ENCODE peak calls at places on chromosome 12, in four cellular contexts. S is GM12878, J is HepG2, O is H1. G is an unnamed sample.

GRCh38 chr12:114625294-114625851 is 58.6 kb downstream of the TBX3 start:
- DNase-seq in S (no peak), O (peak; percentile 43), J (peak; percentile 74), G (peak; percentile 81)

GRCh38 chr12:126156806-126157574 is 1091.8 kb downstream of the AACS start:
- DNase-seq in O (peak; percentile 3), S (no peak), J (no peak), G (no peak)

GRCh38 chr12:120247621-120248030 is 17.9 kb downstream of the PXN start:
- DNase-seq in O (no peak), J (no peak), S (no peak), G (no peak)

GRCh38 chr12:102169922-102170698 is 27.5 kb downstream of the PMCH start:
- DNase-seq in J (peak; percentile 9), S (no peak), O (no peak), G (peak; percentile 6)

GRCh38 chr12:39605501-39605900 is 14.1 kb downstream of the ABCD2 start:
- DNase-seq in O (no peak), S (no peak), J (no peak), G (no peak)

GRCh38 chr12:57148469-57149308 is 1.3 kb upstream of the LRP1-AS start:
- DNase-seq in J (peak; percentile 73), O (no peak), S (no peak), G (no peak)

GRCh38 chr12:132244724-132245295 is 84.6 kb downstream of the GALNT9 start:
- DNase-seq in S (no peak), O (no peak), J (no peak), G (no peak)

GRCh38 chr12:109203480-109203879 is 87.1 kb downstream of the ACACB start:
- DNase-seq in S (no peak), O (no peak), J (no peak), G (no peak)

GRCh38 chr12:6529291-6529737 is 5.0 kb upstream of the GAPDH start:
- DNase-seq in J (no peak), S (no peak), O (no peak), G (no peak)

GRCh38 chr12:96194901-96195844 is 998 bp downstream of the ELK3 start:
- DNase-seq in J (no peak), S (peak; percentile 80), O (no peak), G (peak; percentile 49)

GRCh38 chr12:112025808-112026375 is 12.7 kb downstream of the ERP29 start:
- DNase-seq in J (no peak), S (no peak), O (no peak), G (no peak)

GRCh38 chr12:77847060-77847541 is 16.4 kb downstream of the NAV3 start:
- DNase-seq in S (peak; percentile 75), J (no peak), O (no peak), G (no peak)

GRCh38 chr12:108214486-108214885 is 85.4 kb downstream of the WSCD2 start:
- DNase-seq in S (no peak), O (no peak), J (peak; percentile 3), G (peak; percentile 50)

GRCh38 chr12:89575405-89575804 is 49.6 kb upstream of the POC1B start:
- DNase-seq in J (peak; percentile 39), O (no peak), S (no peak), G (no peak)

GRCh38 chr12:54397157-54397556 is 12.6 kb upstream of the ZNF385A start:
- DNase-seq in S (no peak), J (no peak), O (no peak), G (no peak)

GRCh38 chr12:12891646-12892355 is 439 bp downstream of the GPRC5A start:
- DNase-seq in S (no peak), O (no peak), J (no peak), G (no peak)

GRCh38 chr12:5593998-5594397 is 162.1 kb downstream of the NTF3 start:
- DNase-seq in S (no peak), J (no peak), O (no peak), G (no peak)

GRCh38 chr12:18752280-18752920 is 14.5 kb downstream of the CAPZA3 start:
- DNase-seq in S (no peak), J (no peak), O (peak; percentile 7), G (peak; percentile 99)

GRCh38 chr12:27493260-27493935 is 30.6 kb upstream of the PPFIBP1 start:
- DNase-seq in S (no peak), O (no peak), J (no peak), G (no peak)

GRCh38 chr12:46831335-46832083 is 5.7 kb upstream of the SLC38A4 start:
- DNase-seq in J (no peak), O (no peak), S (no peak), G (no peak)

GRCh38 chr12:105234197-105234596 is 1.8 kb downstream of the APPL2 start:
- DNase-seq in J (no peak), S (no peak), O (no peak), G (no peak)

GRCh38 chr12:116659771-116660481 is 77.9 kb downstream of the SPRING1 start:
- DNase-seq in O (no peak), J (no peak), S (no peak), G (no peak)

GRCh38 chr12:12467222-12467621 is 95.4 kb downstream of the DUSP16 start:
- DNase-seq in O (no peak), J (no peak), S (no peak), G (no peak)

GRCh38 chr12:79451988-79452387 is 238.8 kb downstream of the PAWR start:
- DNase-seq in S (no peak), J (peak; percentile 31), O (no peak), G (no peak)

GRCh38 chr12:95733156-95733825 is 57.3 kb downstream of the NTN4 start:
- DNase-seq in J (no peak), S (no peak), O (no peak), G (no peak)

GRCh38 chr12:122190842-122191668 is 8.1 kb downstream of the LRRC43 start:
- DNase-seq in O (peak; percentile 56), S (peak; percentile 9), J (peak; percentile 60), G (peak; percentile 62)

GRCh38 chr12:9335867-9336266 is 127.7 kb upstream of the PZP start:
- DNase-seq in S (no peak), O (no peak), J (no peak), G (no peak)

GRCh38 chr12:65799331-65799730 is 25.0 kb upstream of the HMGA2 start:
- DNase-seq in O (no peak), J (no peak), S (no peak), G (no peak)

GRCh38 chr12:6444031-6444430 is 724 bp upstream of the CD27 start:
- DNase-seq in J (no peak), O (no peak), S (no peak), G (no peak)

GRCh38 chr12:94458882-94459772 is 540 bp downstream of the CEP83 start:
- DNase-seq in S (no peak), O (no peak), J (peak; percentile 17), G (no peak)

GRCh38 chr12:112159146-112159541 is 33.8 kb downstream of the TRAFD1 start:
- DNase-seq in O (no peak), J (no peak), S (no peak), G (no peak)

GRCh38 chr12:54009171-54010052 is 627 bp downstream of the HOXC8 start:
- DNase-seq in O (no peak), J (no peak), S (no peak), G (no peak)

GRCh38 chr12:120110550-120111501 is 5.7 kb downstream of the RAB35 start:
- DNase-seq in O (no peak), S (no peak), J (no peak), G (no peak)

GRCh38 chr12:106195638-106196037 is 52.2 kb downstream of the CKAP4 start:
- DNase-seq in S (no peak), O (no peak), J (peak; percentile 72), G (no peak)

GRCh38 chr12:124233041-124233836 is 61.7 kb upstream of the RFLNA start:
- DNase-seq in J (no peak), S (no peak), O (no peak), G (no peak)

GRCh38 chr12:2633825-2634200 is 161.0 kb upstream of the FKBP4 start:
- DNase-seq in J (no peak), S (no peak), O (no peak), G (no peak)
- H3K9ac ChIP-seq in J (no peak overlapping the region), S (no peak overlapping the region), O (no peak overlapping the region), G (no peak overlapping the region)

GRCh38 chr12:68106160-68106559 is 53.4 kb downstream of the IFNG start:
- DNase-seq in S (no peak), O (no peak), J (no peak), G (no peak)

GRCh38 chr12:68109001-68109400 is 50.5 kb downstream of the IFNG start:
- DNase-seq in S (no peak), J (no peak), O (no peak), G (no peak)

GRCh38 chr12:68106660-68107059 is 52.9 kb downstream of the IFNG start:
- DNase-seq in O (no peak), J (no peak), S (no peak), G (no peak)

GRCh38 chr12:68111995-68112394 is 47.5 kb downstream of the IFNG start:
- DNase-seq in J (no peak), O (no peak), S (no peak), G (no peak)

DNA sequence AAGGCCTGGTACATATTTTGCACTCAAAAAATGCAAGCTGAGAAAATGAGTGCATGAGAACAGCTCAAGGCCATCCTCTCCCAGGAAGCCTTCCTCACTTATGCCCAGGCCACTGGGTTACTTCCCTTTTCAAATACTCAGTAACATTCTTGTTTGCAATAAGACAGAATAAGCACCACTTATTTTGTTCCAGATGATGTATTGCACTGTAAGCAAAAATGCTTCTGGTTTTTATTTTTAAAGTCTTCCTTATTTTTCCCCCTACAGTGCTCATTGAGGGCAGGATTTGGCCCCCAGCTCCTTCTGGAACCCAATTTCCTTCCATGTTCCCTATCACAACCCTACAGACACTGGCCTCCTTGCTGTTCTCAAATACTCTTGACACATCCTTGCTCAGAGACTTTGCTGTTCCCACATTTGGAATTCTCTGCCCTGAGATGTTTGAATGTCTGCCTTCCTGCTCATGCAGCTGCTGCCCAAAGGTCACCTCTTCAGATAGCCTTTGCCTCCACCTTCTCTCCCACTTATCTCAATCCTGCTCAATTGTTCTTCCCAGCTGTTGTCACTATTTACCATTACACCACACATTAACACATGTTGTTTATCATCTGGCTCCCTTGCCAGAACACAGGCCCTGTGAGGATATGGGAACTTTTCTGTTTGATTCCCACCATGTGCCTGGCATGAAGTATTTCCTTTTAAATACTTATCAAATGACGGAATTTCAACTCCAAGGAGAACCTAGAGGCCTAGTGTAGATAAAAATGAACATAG is 49.9 kb downstream of the IFNG start:
- DNase-seq in S (no peak), O (no peak), J (no peak), G (no peak)
- TF ChIP-seq SUZ12 in S (no peak), O (no peak), J (no peak), G (no peak)

GRCh38 chr12:71440393-71441349 is 1.1 kb downstream of the LGR5 start:
- DNase-seq in S (no peak), J (peak; percentile 96), O (no peak), G (no peak)

GRCh38 chr12:71441836-71442566 is 2.4 kb downstream of the LGR5 start:
- DNase-seq in O (no peak), J (no peak), S (no peak), G (no peak)

GRCh38 chr12:71442567-71442931 is 3.0 kb downstream of the LGR5 start:
- DNase-seq in S (no peak), J (no peak), O (no peak), G (no peak)

GRCh38 chr12:71439613-71440392 is at the start of gene LGR5:
- DNase-seq in O (no peak), S (no peak), J (peak; percentile 85), G (peak; percentile 39)

GRCh38 chr12:71441350-71441748 is 1.8 kb downstream of the LGR5 start:
- DNase-seq in S (no peak), O (no peak), J (no peak), G (no peak)
- H3K4me3 ChIP-seq in S (no peak overlapping the region), O (no peak overlapping the region), J (peak overlapping the region; percentile 97), G (peak overlapping the region; percentile 71)

GRCh38 chr12:92143280-92143679 is 2.4 kb downstream of the BTG1 start:
- DNase-seq in J (no peak), S (no peak), O (no peak), G (no peak)
- H3K9ac ChIP-seq in J (peak overlapping the region; percentile 90), S (peak overlapping the region; percentile 96), O (no peak overlapping the region), G (no peak overlapping the region)

GRCh38 chr12:63163542-63163941 is 12.5 kb upstream of the AVPR1A start:
- DNase-seq in J (no peak), S (no peak), O (no peak), G (no peak)
- TF ChIP-seq SUZ12 in J (no peak), S (no peak), O (no peak), G (no peak)

G was measured in NT2/D1.